ENCODE peak calls at places on chromosomes 13 and 19, in four cellular contexts. One of them, this sample, is unnamed.
A peak's percentile ranks its signal among the peaks of the same experiment; 100 is the strongest.

GRCh38 chr19:45828523-45828922 is 13.4 kb upstream of the RSPH6A start:
- DNase-seq in H1: no peak
- DNase-seq in GM12878: no peak
- DNase-seq in HepG2: no peak
- DNase-seq in this sample: no peak

GRCh38 chr19:52170304-52170703 is 1.1 kb downstream of the ZNF836 start:
- DNase-seq in H1: no peak
- DNase-seq in GM12878: no peak
- DNase-seq in HepG2: no peak
- DNase-seq in this sample: no peak

GRCh38 chr13:52851153-52851962 is 2.9 kb upstream of the PCDH8 start:
- DNase-seq in H1: peak; percentile 77
- DNase-seq in GM12878: peak; percentile 46
- DNase-seq in HepG2: peak; percentile 7
- DNase-seq in this sample: peak; percentile 85

GRCh38 chr19:32358311-32358710 is 12.9 kb downstream of the ZNF507 start:
- DNase-seq in H1: no peak
- DNase-seq in GM12878: no peak
- DNase-seq in HepG2: no peak
- DNase-seq in this sample: no peak

GRCh38 chr13:27658569-27658968 is 36.9 kb downstream of the POLR1D start:
- DNase-seq in H1: no peak
- DNase-seq in GM12878: no peak
- DNase-seq in HepG2: no peak
- DNase-seq in this sample: no peak

GRCh38 chr13:64633948-64634347 is 2596.2 kb downstream of the PCDH9 start:
- DNase-seq in H1: no peak
- DNase-seq in GM12878: no peak
- DNase-seq in HepG2: no peak
- DNase-seq in this sample: no peak

GRCh38 chr19:17347361-17347760 is 10.0 kb downstream of the GTPBP3 start:
- DNase-seq in H1: no peak
- DNase-seq in GM12878: no peak
- DNase-seq in HepG2: no peak
- DNase-seq in this sample: no peak

GRCh38 chr19:2154587-2155075 is 3.3 kb upstream of the AP3D1 start:
- DNase-seq in H1: no peak
- DNase-seq in GM12878: no peak
- DNase-seq in HepG2: no peak
- DNase-seq in this sample: no peak

GRCh38 chr19:40143612-40144011 is 47.6 kb upstream of the MAP3K10 start:
- DNase-seq in H1: no peak
- DNase-seq in GM12878: no peak
- DNase-seq in HepG2: no peak
- DNase-seq in this sample: no peak

GRCh38 chr13:102571075-102571474 is 25.7 kb upstream of the TPP2 start:
- DNase-seq in H1: no peak
- DNase-seq in GM12878: no peak
- DNase-seq in HepG2: peak; percentile 6
- DNase-seq in this sample: no peak

GRCh38 chr13:62779146-62779545 is 1363.5 kb upstream of the PCDH20 start:
- DNase-seq in H1: peak; percentile 46
- DNase-seq in GM12878: no peak
- DNase-seq in HepG2: no peak
- DNase-seq in this sample: no peak

GRCh38 chr19:38293281-38293680 is 10.8 kb upstream of the C19orf33 start:
- DNase-seq in H1: no peak
- DNase-seq in GM12878: no peak
- DNase-seq in HepG2: no peak
- DNase-seq in this sample: no peak

GRCh38 chr13:112251930-112252585 is 124.1 kb upstream of the SPACA7 start:
- DNase-seq in H1: peak; percentile 32
- DNase-seq in GM12878: no peak
- DNase-seq in HepG2: no peak
- DNase-seq in this sample: no peak

GRCh38 chr13:113065406-113066141 is 40.0 kb upstream of the F7 start:
- DNase-seq in H1: no peak
- DNase-seq in GM12878: no peak
- DNase-seq in HepG2: no peak
- DNase-seq in this sample: no peak

GRCh38 chr13:94330552-94331071 is 148.9 kb downstream of the DCT start:
- DNase-seq in H1: no peak
- DNase-seq in GM12878: no peak
- DNase-seq in HepG2: no peak
- DNase-seq in this sample: no peak

GRCh38 chr19:11152318-11153062 is 3.1 kb downstream of the SPC24 start:
- DNase-seq in H1: no peak
- DNase-seq in GM12878: no peak
- DNase-seq in HepG2: no peak
- DNase-seq in this sample: no peak

GRCh38 chr13:33487575-33488243 is 202.2 kb upstream of the STARD13 start:
- DNase-seq in H1: no peak
- DNase-seq in GM12878: peak; percentile 27
- DNase-seq in HepG2: peak; percentile 10
- DNase-seq in this sample: no peak

GRCh38 chr19:33603377-33603776 is 18.4 kb upstream of the CHST8 start:
- DNase-seq in H1: no peak
- DNase-seq in GM12878: no peak
- DNase-seq in HepG2: no peak
- DNase-seq in this sample: no peak

GRCh38 chr19:980133-980998 is 3.8 kb upstream of the WDR18 start:
- DNase-seq in H1: peak; percentile 74
- DNase-seq in GM12878: no peak
- DNase-seq in HepG2: peak; percentile 86
- DNase-seq in this sample: no peak

GRCh38 chr19:40519352-40520322 is 52.8 kb downstream of the SPTBN4 start:
- DNase-seq in H1: peak; percentile 77
- DNase-seq in GM12878: no peak
- DNase-seq in HepG2: no peak
- DNase-seq in this sample: no peak

GRCh38 chr19:51131780-51132680 is 7.3 kb downstream of the SIGLEC9 start:
- DNase-seq in H1: no peak
- DNase-seq in GM12878: no peak
- DNase-seq in HepG2: no peak
- DNase-seq in this sample: no peak

GRCh38 chr19:18097993-18098890 is 664 bp downstream of the MAST3 start:
- DNase-seq in H1: no peak
- DNase-seq in GM12878: no peak
- DNase-seq in HepG2: no peak
- DNase-seq in this sample: no peak

GRCh38 chr13:48266967-48267639 is 34.1 kb downstream of the ITM2B start:
- DNase-seq in H1: no peak
- DNase-seq in GM12878: no peak
- DNase-seq in HepG2: no peak
- DNase-seq in this sample: no peak

GRCh38 chr19:24177686-24178085 is 90.7 kb downstream of the ZNF254 start:
- DNase-seq in H1: no peak
- DNase-seq in GM12878: no peak
- DNase-seq in HepG2: no peak
- DNase-seq in this sample: no peak

GRCh38 chr19:3150739-3151329 is 15.0 kb downstream of the GNA15 start:
- DNase-seq in H1: no peak
- DNase-seq in GM12878: no peak
- DNase-seq in HepG2: no peak
- DNase-seq in this sample: no peak

GRCh38 chr19:7975037-7975436 is 30.4 kb downstream of the ELAVL1 start:
- DNase-seq in H1: no peak
- DNase-seq in GM12878: no peak
- DNase-seq in HepG2: no peak
- DNase-seq in this sample: no peak

GRCh38 chr13:106286811-106287210 is 248.7 kb downstream of the EFNB2 start:
- DNase-seq in H1: no peak
- DNase-seq in GM12878: no peak
- DNase-seq in HepG2: no peak
- DNase-seq in this sample: no peak

GRCh38 chr13:60765700-60766411 is 368.8 kb downstream of the TDRD3 start:
- DNase-seq in H1: no peak
- DNase-seq in GM12878: no peak
- DNase-seq in HepG2: peak; percentile 5
- DNase-seq in this sample: no peak

GRCh38 chr13:26095846-26096245 is 44.0 kb upstream of the SHISA2 start:
- DNase-seq in H1: no peak
- DNase-seq in GM12878: no peak
- DNase-seq in HepG2: no peak
- DNase-seq in this sample: no peak

GRCh38 chr13:114106991-114107685 is 25.3 kb downstream of the RASA3 start:
- DNase-seq in H1: no peak
- DNase-seq in GM12878: no peak
- DNase-seq in HepG2: no peak
- DNase-seq in this sample: no peak

GRCh38 chr19:368624-369020 is 24.0 kb upstream of the MIER2 start:
- DNase-seq in H1: no peak
- DNase-seq in GM12878: no peak
- DNase-seq in HepG2: no peak
- DNase-seq in this sample: no peak

GRCh38 chr13:69124996-69125395 is 982.6 kb upstream of the ATXN8OS start:
- DNase-seq in H1: no peak
- DNase-seq in GM12878: no peak
- DNase-seq in HepG2: no peak
- DNase-seq in this sample: no peak

GRCh38 chr19:46376241-46377153 is 29.6 kb downstream of the PPP5C start:
- DNase-seq in H1: no peak
- DNase-seq in GM12878: no peak
- DNase-seq in HepG2: no peak
- DNase-seq in this sample: no peak

GRCh38 chr13:106533101-106533939 is 2.1 kb downstream of the EFNB2 start:
- DNase-seq in H1: peak; percentile 82
- DNase-seq in GM12878: no peak
- DNase-seq in HepG2: peak; percentile 21
- DNase-seq in this sample: no peak

GRCh38 chr13:60448907-60449510 is 52.0 kb downstream of the TDRD3 start:
- DNase-seq in H1: no peak
- DNase-seq in GM12878: no peak
- DNase-seq in HepG2: peak; percentile 31
- DNase-seq in this sample: peak; percentile 16

GRCh38 chr19:5950744-5951143 is 27.2 kb downstream of the RANBP3 start:
- DNase-seq in H1: no peak
- DNase-seq in GM12878: no peak
- DNase-seq in HepG2: no peak
- DNase-seq in this sample: no peak
- H3K4me1 ChIP-seq in H1: peaks cover 43% of the 10 kb centered on the region
- H3K4me1 ChIP-seq in GM12878: peaks cover 20% of the 10 kb centered on the region
- H3K4me1 ChIP-seq in HepG2: peaks cover 45% of the 10 kb centered on the region
- H3K4me1 ChIP-seq in this sample: peaks cover 12% of the 10 kb centered on the region

DNA sequence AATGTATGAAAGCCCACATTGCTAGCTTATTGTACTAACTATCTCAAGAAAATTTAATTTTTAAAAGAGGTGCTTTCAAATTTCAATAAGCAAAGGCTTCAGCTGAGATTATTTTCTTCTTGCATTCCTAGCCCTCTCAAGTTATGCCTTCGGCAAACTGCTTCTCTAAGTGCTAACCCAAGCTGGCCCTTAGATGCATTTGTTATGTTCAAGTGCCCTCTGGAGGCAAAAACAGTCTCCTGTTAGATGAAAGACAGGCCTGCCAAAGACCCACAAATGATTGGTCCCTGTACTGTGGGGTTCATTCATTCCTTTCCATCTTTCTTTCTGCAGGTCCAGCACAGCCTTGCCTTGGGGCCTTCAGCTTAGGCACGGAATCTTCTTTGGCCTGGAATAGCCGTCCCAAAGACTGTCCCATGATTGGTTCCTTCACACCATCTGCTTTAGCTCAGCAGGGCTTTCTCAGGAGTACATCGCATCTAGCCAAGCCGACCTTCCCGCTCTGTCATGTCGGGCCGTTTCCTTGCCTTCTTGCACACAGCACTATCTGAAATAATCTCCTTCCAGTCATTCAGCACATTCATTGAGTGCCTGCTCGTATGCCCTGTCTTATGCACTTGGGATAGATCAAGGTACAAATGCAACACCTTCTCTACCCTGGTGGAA is 26.4 kb upstream of the TPTE2 start:
- DNase-seq in H1: no peak
- DNase-seq in GM12878: no peak
- DNase-seq in HepG2: peak; percentile 70
- DNase-seq in this sample: no peak
- TF ChIP-seq SUZ12 in H1: no peak
- TF ChIP-seq SUZ12 in GM12878: no peak
- TF ChIP-seq SUZ12 in HepG2: no peak
- TF ChIP-seq SUZ12 in this sample: no peak

GRCh38 chr13:107866007-107866665 is 349.2 kb downstream of the LIG4 start:
- DNase-seq in H1: peak; percentile 65
- DNase-seq in GM12878: no peak
- DNase-seq in HepG2: no peak
- DNase-seq in this sample: no peak

GRCh38 chr13:107864543-107865460 is 350.5 kb downstream of the LIG4 start:
- DNase-seq in H1: no peak
- DNase-seq in GM12878: no peak
- DNase-seq in HepG2: peak; percentile 18
- DNase-seq in this sample: peak; percentile 65

GRCh38 chr13:107867701-107868661 is 347.4 kb downstream of the LIG4 start:
- DNase-seq in H1: peak; percentile 81
- DNase-seq in GM12878: no peak
- DNase-seq in HepG2: no peak
- DNase-seq in this sample: no peak

GRCh38 chr13:107865643-107866006 is 349.7 kb downstream of the LIG4 start:
- DNase-seq in H1: no peak
- DNase-seq in GM12878: no peak
- DNase-seq in HepG2: no peak
- DNase-seq in this sample: no peak

DNA sequence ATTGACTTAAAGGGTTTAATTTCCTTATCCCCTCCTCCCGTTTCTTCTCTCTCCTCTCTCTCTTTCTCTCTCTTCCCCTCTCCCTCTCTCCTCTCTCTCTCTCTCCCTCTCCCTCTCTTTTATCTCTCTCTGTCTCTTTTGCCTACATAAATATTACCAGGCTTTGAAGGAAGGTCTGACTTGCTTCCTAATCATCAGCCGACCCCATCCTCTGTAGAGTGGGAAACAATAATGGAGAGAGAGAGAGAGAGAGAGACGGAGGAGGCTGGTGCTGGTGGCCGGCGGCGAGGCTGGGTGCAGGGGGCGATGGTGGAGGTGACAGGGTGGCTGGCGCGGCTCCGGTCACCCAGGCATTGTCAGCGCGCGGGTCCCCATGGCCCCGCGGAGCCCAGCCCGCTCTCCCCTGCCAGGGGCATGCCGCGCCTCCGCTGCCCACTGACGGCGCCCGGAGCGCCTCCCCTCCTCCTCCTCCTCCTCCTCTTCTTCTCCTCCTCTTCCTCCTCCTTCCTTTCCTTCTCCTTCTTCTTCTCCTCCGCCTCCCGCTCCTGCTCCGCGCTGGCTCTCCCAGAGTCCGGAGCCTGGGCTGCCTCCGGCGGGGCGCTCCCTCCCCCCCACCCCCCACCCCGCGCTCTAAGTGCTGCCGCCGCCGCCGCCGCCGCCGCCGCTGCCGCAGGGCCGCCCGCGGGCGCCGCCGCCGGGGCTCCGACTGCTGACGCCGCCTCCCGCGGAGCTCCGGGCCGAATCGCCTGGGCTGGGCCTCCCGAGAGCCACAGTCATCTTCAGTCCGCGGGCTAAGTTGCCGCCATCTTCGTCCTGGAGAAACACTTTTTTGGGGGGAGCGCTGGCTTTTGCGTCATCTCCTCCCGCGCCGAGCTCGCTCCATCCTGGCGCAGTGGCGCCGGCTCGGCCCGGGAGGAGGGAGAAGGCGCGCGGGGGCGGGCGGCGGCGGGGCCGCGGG is 348.4 kb downstream of the LIG4 start:
- DNase-seq in H1: peak; percentile 63
- DNase-seq in GM12878: no peak
- DNase-seq in HepG2: no peak
- DNase-seq in this sample: no peak
- H3K4me3 ChIP-seq in H1: peak overlapping the region; percentile 75
- H3K4me3 ChIP-seq in GM12878: no peak overlapping the region
- H3K4me3 ChIP-seq in HepG2: peak overlapping the region; percentile 31
- H3K4me3 ChIP-seq in this sample: peak overlapping the region; percentile 74

GRCh38 chr13:97276862-97277269 is 54.7 kb downstream of the MBNL2 start:
- DNase-seq in H1: no peak
- DNase-seq in GM12878: no peak
- DNase-seq in HepG2: no peak
- DNase-seq in this sample: no peak
- H3K4me1 ChIP-seq in H1: no peaks in the 10 kb centered on the region
- H3K4me1 ChIP-seq in GM12878: peaks cover 17% of the 10 kb centered on the region
- H3K4me1 ChIP-seq in HepG2: peaks cover 99% of the 10 kb centered on the region
- H3K4me1 ChIP-seq in this sample: no peaks in the 10 kb centered on the region

This sample was measured in NT2/D1.